ENCODE peak calls at places on chromosomes 4 and X, in five cellular contexts. I, F, Q, W and B are unnamed samples.

GRCh38 chr4:104901438-104901837 is 245.2 kb upstream of the TET2 start:
- DNase-seq in I (no peak), F (no peak), Q (no peak), W (no peak), B (no peak)

GRCh38 chrX:47169726-47170515 is 23.7 kb upstream of the UBA1 start:
- DNase-seq in I (no peak), F (no peak), Q (peak), W (peak), B (no peak)

GRCh38 chr4:37729649-37730004 is 43.5 kb upstream of the RELL1 start:
- DNase-seq in I (no peak), F (no peak), Q (no peak), W (no peak), B (no peak)

GRCh38 chr4:52874948-52875347 is 12.8 kb downstream of the RASL11B start:
- DNase-seq in I (no peak), F (no peak), Q (no peak), W (no peak), B (no peak)

GRCh38 chr4:132218406-132218805 is 930.7 kb upstream of the PCDH10 start:
- DNase-seq in I (no peak), F (no peak), Q (no peak), W (no peak), B (no peak)

GRCh38 chr4:159048166-159048886 is 54.6 kb upstream of the RAPGEF2 start:
- DNase-seq in I (peak), F (peak), Q (no peak), W (peak), B (no peak)

GRCh38 chr4:158809611-158810486 is 41.0 kb downstream of the FNIP2 start:
- DNase-seq in I (peak), F (no peak), Q (peak), W (no peak), B (peak)

GRCh38 chr4:96097040-96097607 is 257.2 kb downstream of the PDHA2 start:
- DNase-seq in I (no peak), F (no peak), Q (no peak), W (no peak), B (no peak)

GRCh38 chr4:112916868-112917267 is 132.6 kb upstream of the ANK2 start:
- DNase-seq in I (no peak), F (no peak), Q (no peak), W (no peak), B (no peak)